ENCODE peak calls at places on chromosomes 7 and 10, in eight cellular contexts. One of them, this sample, is unnamed.

GRCh38 chr7:128920913-128921582 is 10.5 kb upstream of the KCP start:
- DNase-seq in endodermal cell: peak; percentile 43
- DNase-seq in breast epithelium: no peak
- DNase-seq in Panc1: no peak
- DNase-seq in upper lobe of right lung: no peak
- DNase-seq in stomach: peak; percentile 24
- DNase-seq in AG04450: no peak
- DNase-seq in fibroblast of lung: no peak
- DNase-seq in this sample: no peak

GRCh38 chr10:110488124-110488681 is 9.5 kb upstream of the DUSP5 start:
- DNase-seq in endodermal cell: no peak
- DNase-seq in breast epithelium: no peak
- DNase-seq in Panc1: peak; percentile 36
- DNase-seq in upper lobe of right lung: no peak
- DNase-seq in stomach: no peak
- DNase-seq in AG04450: no peak
- DNase-seq in fibroblast of lung: peak; percentile 72
- DNase-seq in this sample: no peak

GRCh38 chr10:34916368-34916767 is 101.3 kb upstream of the PARD3 start:
- DNase-seq in endodermal cell: no peak
- DNase-seq in breast epithelium: no peak
- DNase-seq in Panc1: no peak
- DNase-seq in upper lobe of right lung: no peak
- DNase-seq in stomach: no peak
- DNase-seq in AG04450: peak; percentile 78
- DNase-seq in fibroblast of lung: peak; percentile 94
- DNase-seq in this sample: peak; percentile 51

GRCh38 chr7:1999278-1999984 is 233.3 kb downstream of the MAD1L1 start:
- DNase-seq in endodermal cell: no peak
- DNase-seq in breast epithelium: no peak
- DNase-seq in Panc1: no peak
- DNase-seq in upper lobe of right lung: no peak
- DNase-seq in stomach: no peak
- DNase-seq in AG04450: no peak
- DNase-seq in fibroblast of lung: no peak
- DNase-seq in this sample: no peak

GRCh38 chr10:6199131-6199733 is 3.5 kb upstream of the PFKFB3 start:
- DNase-seq in endodermal cell: no peak
- DNase-seq in breast epithelium: peak; percentile 75
- DNase-seq in Panc1: no peak
- DNase-seq in upper lobe of right lung: no peak
- DNase-seq in stomach: peak; percentile 81
- DNase-seq in AG04450: no peak
- DNase-seq in fibroblast of lung: no peak
- DNase-seq in this sample: no peak

GRCh38 chr10:14757394-14757793 is 17.3 kb downstream of the FAM107B start:
- DNase-seq in endodermal cell: no peak
- DNase-seq in breast epithelium: no peak
- DNase-seq in Panc1: no peak
- DNase-seq in upper lobe of right lung: no peak
- DNase-seq in stomach: no peak
- DNase-seq in AG04450: no peak
- DNase-seq in fibroblast of lung: no peak
- DNase-seq in this sample: no peak

GRCh38 chr10:24873281-24873683 is 79.1 kb downstream of the PRTFDC1 start:
- DNase-seq in endodermal cell: no peak
- DNase-seq in breast epithelium: peak; percentile 30
- DNase-seq in Panc1: no peak
- DNase-seq in upper lobe of right lung: no peak
- DNase-seq in stomach: no peak
- DNase-seq in AG04450: peak; percentile 88
- DNase-seq in fibroblast of lung: peak; percentile 97
- DNase-seq in this sample: peak; percentile 72

GRCh38 chr7:71633571-71634008 is 501.6 kb downstream of the GALNT17 start:
- DNase-seq in endodermal cell: peak; percentile 79
- DNase-seq in breast epithelium: no peak
- DNase-seq in Panc1: peak; percentile 93
- DNase-seq in upper lobe of right lung: no peak
- DNase-seq in stomach: no peak
- DNase-seq in AG04450: peak; percentile 1
- DNase-seq in fibroblast of lung: peak; percentile 97
- DNase-seq in this sample: peak; percentile 83

GRCh38 chr7:46848944-46849343 is 733.0 kb downstream of the TNS3 start:
- DNase-seq in endodermal cell: no peak
- DNase-seq in breast epithelium: no peak
- DNase-seq in Panc1: no peak
- DNase-seq in upper lobe of right lung: no peak
- DNase-seq in stomach: no peak
- DNase-seq in AG04450: no peak
- DNase-seq in fibroblast of lung: peak; percentile 23
- DNase-seq in this sample: no peak

GRCh38 chr7:157576415-157576814 is 239.6 kb downstream of the DNAJB6 start:
- DNase-seq in endodermal cell: no peak
- DNase-seq in breast epithelium: no peak
- DNase-seq in Panc1: no peak
- DNase-seq in upper lobe of right lung: peak; percentile 64
- DNase-seq in stomach: no peak
- DNase-seq in AG04450: no peak
- DNase-seq in fibroblast of lung: no peak
- DNase-seq in this sample: no peak

GRCh38 chr10:116697816-116698215 is 44.5 kb downstream of the HSPA12A start:
- DNase-seq in endodermal cell: no peak
- DNase-seq in breast epithelium: no peak
- DNase-seq in Panc1: no peak
- DNase-seq in upper lobe of right lung: no peak
- DNase-seq in stomach: no peak
- DNase-seq in AG04450: no peak
- DNase-seq in fibroblast of lung: no peak
- DNase-seq in this sample: no peak

GRCh38 chr7:41437257-41438196 is 265.4 kb downstream of the INHBA start:
- DNase-seq in endodermal cell: no peak
- DNase-seq in breast epithelium: no peak
- DNase-seq in Panc1: no peak
- DNase-seq in upper lobe of right lung: no peak
- DNase-seq in stomach: no peak
- DNase-seq in AG04450: no peak
- DNase-seq in fibroblast of lung: peak; percentile 30
- DNase-seq in this sample: peak; percentile 25

GRCh38 chr7:79691094-79691493 is 237.6 kb upstream of the MAGI2 start:
- DNase-seq in endodermal cell: no peak
- DNase-seq in breast epithelium: no peak
- DNase-seq in Panc1: no peak
- DNase-seq in upper lobe of right lung: no peak
- DNase-seq in stomach: no peak
- DNase-seq in AG04450: no peak
- DNase-seq in fibroblast of lung: no peak
- DNase-seq in this sample: no peak

GRCh38 chr10:129466703-129467345 is at the start of gene MGMT:
- DNase-seq in endodermal cell: peak; percentile 98
- DNase-seq in breast epithelium: peak; percentile 93
- DNase-seq in Panc1: peak; percentile 5
- DNase-seq in upper lobe of right lung: peak; percentile 99
- DNase-seq in stomach: peak; percentile 98
- DNase-seq in AG04450: peak; percentile 50
- DNase-seq in fibroblast of lung: peak; percentile 64
- DNase-seq in this sample: no peak

GRCh38 chr7:71626206-71626605 is 494.3 kb downstream of the GALNT17 start:
- DNase-seq in endodermal cell: no peak
- DNase-seq in breast epithelium: no peak
- DNase-seq in Panc1: no peak
- DNase-seq in upper lobe of right lung: no peak
- DNase-seq in stomach: no peak
- DNase-seq in AG04450: no peak
- DNase-seq in fibroblast of lung: peak; percentile 96
- DNase-seq in this sample: no peak

GRCh38 chr7:150686030-150686626 is 622 bp downstream of the GIMAP2 start:
- DNase-seq in endodermal cell: no peak
- DNase-seq in breast epithelium: no peak
- DNase-seq in Panc1: no peak
- DNase-seq in upper lobe of right lung: no peak
- DNase-seq in stomach: no peak
- DNase-seq in AG04450: no peak
- DNase-seq in fibroblast of lung: no peak
- DNase-seq in this sample: no peak

GRCh38 chr7:80277434-80278427 is 143.1 kb downstream of the GNAI1 start:
- DNase-seq in endodermal cell: no peak
- DNase-seq in breast epithelium: no peak
- DNase-seq in Panc1: no peak
- DNase-seq in upper lobe of right lung: no peak
- DNase-seq in stomach: no peak
- DNase-seq in AG04450: no peak
- DNase-seq in fibroblast of lung: peak; percentile 59
- DNase-seq in this sample: peak; percentile 95

GRCh38 chr10:132643709-132644543 is 106.3 kb downstream of the INPP5A start:
- DNase-seq in endodermal cell: peak; percentile 54
- DNase-seq in breast epithelium: no peak
- DNase-seq in Panc1: no peak
- DNase-seq in upper lobe of right lung: peak; percentile 40
- DNase-seq in stomach: no peak
- DNase-seq in AG04450: no peak
- DNase-seq in fibroblast of lung: no peak
- DNase-seq in this sample: no peak

GRCh38 chr7:96127746-96128145 is 194.2 kb downstream of the SLC25A13 start:
- DNase-seq in endodermal cell: no peak
- DNase-seq in breast epithelium: no peak
- DNase-seq in Panc1: no peak
- DNase-seq in upper lobe of right lung: no peak
- DNase-seq in stomach: no peak
- DNase-seq in AG04450: no peak
- DNase-seq in fibroblast of lung: peak; percentile 50
- DNase-seq in this sample: no peak

GRCh38 chr7:147833549-147833948 is 757.0 kb upstream of the C7orf33 start:
- DNase-seq in endodermal cell: peak; percentile 80
- DNase-seq in breast epithelium: no peak
- DNase-seq in Panc1: no peak
- DNase-seq in upper lobe of right lung: no peak
- DNase-seq in stomach: no peak
- DNase-seq in AG04450: no peak
- DNase-seq in fibroblast of lung: no peak
- DNase-seq in this sample: no peak

GRCh38 chr10:87658383-87658795 is 1.3 kb upstream of the PAPSS2 start:
- DNase-seq in endodermal cell: no peak
- DNase-seq in breast epithelium: no peak
- DNase-seq in Panc1: no peak
- DNase-seq in upper lobe of right lung: no peak
- DNase-seq in stomach: no peak
- DNase-seq in AG04450: no peak
- DNase-seq in fibroblast of lung: no peak
- DNase-seq in this sample: no peak

GRCh38 chr10:90347239-90347638 is 510.6 kb downstream of the HTR7 start:
- DNase-seq in endodermal cell: no peak
- DNase-seq in breast epithelium: no peak
- DNase-seq in Panc1: no peak
- DNase-seq in upper lobe of right lung: no peak
- DNase-seq in stomach: no peak
- DNase-seq in AG04450: no peak
- DNase-seq in fibroblast of lung: no peak
- DNase-seq in this sample: no peak

GRCh38 chr10:43610636-43611035 is 4.4 kb downstream of the ZNF485 start:
- DNase-seq in endodermal cell: no peak
- DNase-seq in breast epithelium: no peak
- DNase-seq in Panc1: no peak
- DNase-seq in upper lobe of right lung: no peak
- DNase-seq in stomach: no peak
- DNase-seq in AG04450: no peak
- DNase-seq in fibroblast of lung: peak; percentile 53
- DNase-seq in this sample: no peak

GRCh38 chr7:30304177-30304884 is 19.9 kb downstream of the ZNRF2 start:
- DNase-seq in endodermal cell: no peak
- DNase-seq in breast epithelium: no peak
- DNase-seq in Panc1: no peak
- DNase-seq in upper lobe of right lung: no peak
- DNase-seq in stomach: no peak
- DNase-seq in AG04450: no peak
- DNase-seq in fibroblast of lung: no peak
- DNase-seq in this sample: no peak
- H3K4me3 ChIP-seq in endodermal cell: no peak overlapping the region
- H3K4me3 ChIP-seq in breast epithelium: no peak overlapping the region
- H3K4me3 ChIP-seq in Panc1: no peak overlapping the region
- H3K4me3 ChIP-seq in upper lobe of right lung: no peak overlapping the region
- H3K4me3 ChIP-seq in stomach: no peak overlapping the region
- H3K4me3 ChIP-seq in AG04450: no peak overlapping the region
- H3K4me3 ChIP-seq in fibroblast of lung: no peak overlapping the region
- H3K4me3 ChIP-seq in this sample: no peak overlapping the region

GRCh38 chr10:69411476-69411875 is 5.2 kb downstream of the TACR2 start:
- DNase-seq in endodermal cell: no peak
- DNase-seq in breast epithelium: no peak
- DNase-seq in Panc1: no peak
- DNase-seq in upper lobe of right lung: no peak
- DNase-seq in stomach: no peak
- DNase-seq in AG04450: no peak
- DNase-seq in fibroblast of lung: no peak
- DNase-seq in this sample: no peak

GRCh38 chr10:69412232-69412631 is 4.5 kb downstream of the TACR2 start:
- DNase-seq in endodermal cell: no peak
- DNase-seq in breast epithelium: no peak
- DNase-seq in Panc1: no peak
- DNase-seq in upper lobe of right lung: no peak
- DNase-seq in stomach: no peak
- DNase-seq in AG04450: no peak
- DNase-seq in fibroblast of lung: no peak
- DNase-seq in this sample: no peak

GRCh38 chr10:69414036-69415018 is 2.4 kb downstream of the TACR2 start:
- DNase-seq in endodermal cell: no peak
- DNase-seq in breast epithelium: no peak
- DNase-seq in Panc1: no peak
- DNase-seq in upper lobe of right lung: no peak
- DNase-seq in stomach: no peak
- DNase-seq in AG04450: no peak
- DNase-seq in fibroblast of lung: no peak
- DNase-seq in this sample: no peak

GRCh38 chr10:69415049-69415448 is 1.7 kb downstream of the TACR2 start:
- DNase-seq in endodermal cell: no peak
- DNase-seq in breast epithelium: no peak
- DNase-seq in Panc1: no peak
- DNase-seq in upper lobe of right lung: no peak
- DNase-seq in stomach: no peak
- DNase-seq in AG04450: no peak
- DNase-seq in fibroblast of lung: no peak
- DNase-seq in this sample: no peak

GRCh38 chr10:69413221-69413865 is 3.4 kb downstream of the TACR2 start:
- DNase-seq in endodermal cell: peak; percentile 92
- DNase-seq in breast epithelium: peak; percentile 53
- DNase-seq in Panc1: no peak
- DNase-seq in upper lobe of right lung: no peak
- DNase-seq in stomach: peak; percentile 66
- DNase-seq in AG04450: no peak
- DNase-seq in fibroblast of lung: peak; percentile 56
- DNase-seq in this sample: no peak
- TF ChIP-seq CTCF in endodermal cell: peak; percentile 82
- TF ChIP-seq CTCF in breast epithelium: no peak
- TF ChIP-seq CTCF in Panc1: no peak
- TF ChIP-seq CTCF in upper lobe of right lung: peak; percentile 68
- TF ChIP-seq CTCF in stomach: no peak
- TF ChIP-seq CTCF in AG04450: peak; percentile 85
- TF ChIP-seq CTCF in fibroblast of lung: peak; percentile 74
- TF ChIP-seq CTCF in this sample: peak; percentile 62

GRCh38 chr10:102408081-102408727 is 10.4 kb downstream of the PSD start:
- DNase-seq in endodermal cell: no peak
- DNase-seq in breast epithelium: no peak
- DNase-seq in Panc1: no peak
- DNase-seq in upper lobe of right lung: no peak
- DNase-seq in stomach: no peak
- DNase-seq in AG04450: no peak
- DNase-seq in fibroblast of lung: no peak
- DNase-seq in this sample: no peak
- H3K4me3 ChIP-seq in endodermal cell: peak overlapping the region; percentile 62
- H3K4me3 ChIP-seq in breast epithelium: peak overlapping the region; percentile 56
- H3K4me3 ChIP-seq in Panc1: peak overlapping the region; percentile 53
- H3K4me3 ChIP-seq in upper lobe of right lung: peak overlapping the region; percentile 32
- H3K4me3 ChIP-seq in stomach: peak overlapping the region; percentile 49
- H3K4me3 ChIP-seq in AG04450: peak overlapping the region; percentile 58
- H3K4me3 ChIP-seq in fibroblast of lung: peak overlapping the region; percentile 44
- H3K4me3 ChIP-seq in this sample: no peak overlapping the region

GRCh38 chr10:109328001-109328400 is 595.3 kb downstream of the XPNPEP1 start:
- DNase-seq in endodermal cell: no peak
- DNase-seq in breast epithelium: no peak
- DNase-seq in Panc1: no peak
- DNase-seq in upper lobe of right lung: no peak
- DNase-seq in stomach: no peak
- DNase-seq in AG04450: no peak
- DNase-seq in fibroblast of lung: no peak
- DNase-seq in this sample: no peak
- TF ChIP-seq CTCF in endodermal cell: peak; percentile 63
- TF ChIP-seq CTCF in breast epithelium: no peak
- TF ChIP-seq CTCF in Panc1: no peak
- TF ChIP-seq CTCF in upper lobe of right lung: no peak
- TF ChIP-seq CTCF in stomach: no peak
- TF ChIP-seq CTCF in AG04450: no peak
- TF ChIP-seq CTCF in fibroblast of lung: no peak
- TF ChIP-seq CTCF in this sample: peak; percentile 11